ENCODE peak calls at places on chromosomes 3 and 15, in six cellular contexts. L, Y, A, N, T and B are unnamed samples. For H3K4me1 and H3K36me3, the result is how much of the 10 kb centered on the place peaks cover.

GRCh38 chr3:177195941-177196472 is 1.3 kb downstream of the TBL1XR1 start:
- DNase-seq in L (no peak), A (no peak), T (peak), N (no peak), Y (no peak), B (peak)

GRCh38 chr3:69763458-69763857 is 24.2 kb downstream of the MITF start:
- DNase-seq in N (no peak), Y (no peak), T (no peak), A (no peak), L (no peak), B (no peak)

GRCh38 chr15:43932907-43933306 is 106.1 kb downstream of the WDR76 start:
- DNase-seq in Y (no peak), A (no peak), T (no peak), L (no peak), N (no peak), B (no peak)

GRCh38 chr15:60507596-60508424 is 28.9 kb upstream of the ICE2 start:
- DNase-seq in Y (no peak), T (peak), A (peak), L (peak), N (peak), B (peak)

GRCh38 chr3:195081242-195081963 is 189.6 kb downstream of the XXYLT1 start:
- DNase-seq in L (no peak), A (no peak), T (no peak), N (no peak), Y (peak), B (no peak)

GRCh38 chr15:75029378-75030022 is 6.1 kb downstream of the PPCDC start:
- DNase-seq in Y (peak), T (peak), L (peak), A (peak), N (peak), B (peak)

GRCh38 chr3:25782938-25783660 is at the start of gene NGLY1:
- DNase-seq in A (peak), L (peak), Y (peak), T (peak), N (peak), B (peak)

GRCh38 chr15:58962662-58963565 is 24.5 kb upstream of the RNF111 start:
- DNase-seq in T (no peak), N (no peak), Y (no peak), A (no peak), L (no peak), B (no peak)

GRCh38 chr3:123449986-123450474 is 1.1 kb upstream of the ADCY5 start:
- DNase-seq in N (peak), A (no peak), T (peak), Y (peak), L (no peak), B (no peak)

GRCh38 chr3:70291097-70291482 is 21.3 kb downstream of the MDFIC2 start:
- DNase-seq in L (no peak), A (no peak), T (no peak), N (no peak), Y (no peak), B (no peak)

GRCh38 chr3:71989165-71989564 is 204.2 kb upstream of the PROK2 start:
- DNase-seq in T (no peak), N (no peak), A (no peak), L (no peak), Y (no peak), B (no peak)

GRCh38 chr3:170357920-170358854 is 672 bp downstream of the SKIL start:
- DNase-seq in N (peak), A (peak), L (peak), T (peak), Y (peak), B (peak)

GRCh38 chr3:45551214-45552010 is 43.1 kb upstream of the LIMD1 start:
- DNase-seq in Y (peak), T (peak), N (peak), A (peak), L (no peak), B (no peak)

GRCh38 chr3:100993309-100993708 is at the start of gene ABI3BP:
- DNase-seq in Y (peak), L (no peak), A (peak), T (peak), N (peak), B (no peak)

GRCh38 chr15:101010781-101011180 is 91.6 kb downstream of the LRRK1 start:
- DNase-seq in T (peak), A (no peak), L (no peak), Y (no peak), N (no peak), B (no peak)

GRCh38 chr3:138673641-138674040 is 65.1 kb downstream of the FAIM start:
- DNase-seq in L (no peak), N (no peak), A (no peak), Y (no peak), T (no peak), B (no peak)

GRCh38 chr3:143535994-143536784 is 312.1 kb downstream of the SLC9A9 start:
- DNase-seq in L (no peak), T (no peak), A (no peak), N (no peak), Y (no peak), B (no peak)

GRCh38 chr3:18758047-18758704 is 333.0 kb upstream of the SATB1 start:
- DNase-seq in Y (no peak), N (no peak), A (peak), T (peak), L (peak), B (peak)

GRCh38 chr3:35183915-35184675 is 455.2 kb upstream of the ARPP21 start:
- DNase-seq in L (no peak), N (no peak), A (no peak), Y (no peak), T (no peak), B (no peak)

GRCh38 chr3:25428003-25428861 is at the start of gene RARB:
- DNase-seq in Y (peak), L (no peak), A (peak), N (peak), T (peak), B (no peak)

GRCh38 chr3:194023501-194024280 is 112.3 kb upstream of the HES1 start:
- DNase-seq in N (no peak), A (no peak), L (no peak), Y (no peak), T (no peak), B (no peak)

GRCh38 chr3:59769132-59769531 is 719.3 kb upstream of the CFAP20DC start:
- DNase-seq in T (no peak), N (no peak), Y (no peak), L (no peak), A (no peak), B (no peak)

GRCh38 chr15:22961661-22962221 is 18.4 kb downstream of the CYFIP1 start:
- DNase-seq in N (peak), L (no peak), T (no peak), A (peak), Y (no peak), B (no peak)

GRCh38 chr3:194298331-194299227 is 52.5 kb downstream of the CPN2 start:
- DNase-seq in Y (no peak), N (no peak), L (no peak), A (no peak), T (no peak), B (no peak)

GRCh38 chr15:88792342-88793282 is 10.6 kb upstream of the ACAN start:
- DNase-seq in T (no peak), A (no peak), L (no peak), Y (no peak), N (no peak), B (no peak)

DNA sequence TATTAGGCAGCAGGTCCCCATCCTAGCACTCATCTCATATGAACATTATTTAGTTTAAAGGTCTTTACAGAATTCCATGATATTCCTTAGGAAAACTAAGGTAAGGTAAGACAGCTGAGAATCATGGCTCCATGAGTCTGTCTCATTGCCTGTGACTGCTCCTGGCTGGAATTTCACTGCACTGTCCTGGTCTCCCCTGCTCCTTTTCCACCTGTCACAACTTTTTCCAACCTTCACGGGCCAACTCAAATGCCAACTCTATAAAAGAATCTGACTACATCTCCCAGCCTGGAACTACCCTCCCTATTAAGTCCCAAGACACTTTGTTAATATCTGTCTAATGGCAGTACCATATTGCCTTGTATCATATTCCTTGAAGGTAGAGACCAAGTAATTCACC is 7.6 kb downstream of the CNBP start:
- DNase-seq in T (no peak), N (no peak), L (no peak), Y (no peak), A (no peak), B (no peak)
- H3K27ac ChIP-seq in T (no peak), N (no peak), L (peak), Y (no peak), A (no peak), B (peak)

DNA sequence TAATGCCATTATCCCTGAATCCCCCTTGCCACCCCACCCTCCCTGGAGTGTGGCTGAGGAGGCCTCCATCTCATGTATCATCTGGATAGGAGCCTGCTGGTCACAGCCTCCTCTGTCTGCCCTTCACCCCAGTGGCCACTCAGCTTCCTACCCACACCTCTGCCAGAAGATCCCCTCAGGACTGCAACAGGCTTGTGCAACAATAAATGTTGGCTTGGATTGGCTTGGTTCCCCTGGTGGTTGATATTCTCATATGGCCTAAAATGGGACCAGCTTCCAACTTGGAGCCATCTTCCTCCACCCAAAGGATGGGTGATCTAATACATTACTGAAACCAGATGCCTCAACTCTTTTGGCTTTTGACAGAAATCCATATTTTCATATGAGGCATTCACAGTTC is 34.9 kb downstream of the VIPR1 start:
- DNase-seq in T (no peak), A (no peak), L (no peak), N (no peak), Y (no peak), B (no peak)
- H3K4me1 ChIP-seq in T (under half), A (under half), L (under half), N (under half), Y (under half), B (under half)

DNA sequence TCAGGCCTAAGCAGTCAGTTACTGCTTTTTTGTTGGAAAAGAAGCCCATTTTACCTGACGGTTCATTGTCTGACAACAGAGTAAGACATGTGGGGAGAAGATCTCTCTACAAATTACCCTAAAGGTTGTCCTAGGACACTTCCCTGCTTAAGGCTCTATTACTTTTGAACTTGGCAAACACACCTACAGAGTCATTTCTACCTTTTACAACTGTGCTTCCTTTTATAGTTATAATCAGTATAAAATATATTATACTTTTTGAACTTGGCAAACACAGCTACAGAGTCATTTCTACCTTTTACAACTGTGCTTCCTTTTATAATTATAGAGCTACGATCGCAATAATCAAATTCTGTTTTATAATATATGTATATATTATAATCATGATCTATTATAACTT is 215.0 kb downstream of the TPRG1 start:
- DNase-seq in T (no peak), N (no peak), L (no peak), A (no peak), Y (no peak), B (no peak)
- H3K36me3 ChIP-seq in T (under half), N (under half), L (under half), A (under half), Y (under half), B (under half)

GRCh38 chr15:39787479-39787878 is 4.8 kb upstream of the FSIP1 start:
- DNase-seq in L (no peak), N (no peak), Y (no peak), T (no peak), A (no peak), B (no peak)
- H3K27ac ChIP-seq in L (no peak), N (no peak), Y (no peak), T (no peak), A (no peak), B (no peak)

DNA sequence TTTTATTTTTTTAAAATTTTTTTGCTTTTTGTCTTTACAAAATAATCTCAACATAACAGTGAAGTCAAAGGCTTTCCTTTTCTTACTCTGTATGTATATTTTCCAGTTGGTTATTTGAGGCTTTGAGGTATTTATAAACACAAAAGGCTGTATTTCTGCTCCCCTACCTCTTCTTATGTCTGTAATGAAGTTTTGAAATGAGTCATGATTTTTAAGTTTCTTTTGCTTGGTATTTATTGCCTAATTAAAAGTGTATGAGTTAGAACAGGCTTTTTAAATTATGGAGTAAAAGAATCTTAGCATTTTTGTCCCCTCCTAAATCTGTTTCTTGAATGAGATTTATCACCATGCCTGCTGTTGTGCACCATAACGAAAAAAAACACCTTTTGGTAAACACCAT is 66.0 kb downstream of the DCUN1D1 start:
- DNase-seq in N (no peak), Y (no peak), L (no peak), A (no peak), T (no peak), B (peak)
- H3K4me1 ChIP-seq in N (under half), Y (under half), L (under half), A (under half), T (under half), B (half or more)

GRCh38 chr3:14124223-14124614 is 451 bp downstream of the CHCHD4 start:
- DNase-seq in L (peak), N (peak), Y (peak), A (peak), T (peak), B (no peak)

GRCh38 chr3:14126017-14126902 is 1.4 kb downstream of the TMEM43 start:
- DNase-seq in N (no peak), A (no peak), T (no peak), L (no peak), Y (no peak), B (no peak)

GRCh38 chr3:14123308-14124222 is 1.1 kb downstream of the CHCHD4 start:
- DNase-seq in A (no peak), N (no peak), Y (no peak), T (no peak), L (no peak), B (no peak)

GRCh38 chr3:14125193-14126016 is 553 bp downstream of the TMEM43 start:
- DNase-seq in L (peak), A (peak), N (peak), T (peak), Y (peak), B (peak)

GRCh38 chr3:14124615-14125192 is at the start of the genes CHCHD4 and TMEM43:
- DNase-seq in N (peak), T (peak), L (peak), Y (peak), A (peak), B (peak)
- H3K36me3 ChIP-seq in N (under half), T (under half), L (under half), Y (under half), A (under half), B (under half)

GRCh38 chr15:96183020-96183926 is 147.2 kb upstream of the NR2F2 start:
- DNase-seq in T (no peak), N (no peak), L (no peak), A (no peak), Y (no peak), B (no peak)
- H3K27ac ChIP-seq in T (no peak), N (peak), L (no peak), A (no peak), Y (no peak), B (no peak)

GRCh38 chr3:105824129-105824528 is 44.7 kb downstream of the CBLB start:
- DNase-seq in A (no peak), N (no peak), L (no peak), Y (no peak), T (no peak), B (no peak)
- H3K4me1 ChIP-seq in A (under half), N (under half), L (under half), Y (under half), T (half or more), B (under half)

GRCh38 chr3:48413611-48414010 is 16.3 kb downstream of the PLXNB1 start:
- DNase-seq in Y (peak), T (no peak), N (no peak), A (no peak), L (no peak), B (no peak)

GRCh38 chr3:48414376-48415250 is 15.3 kb downstream of the PLXNB1 start:
- DNase-seq in A (no peak), Y (peak), T (no peak), L (no peak), N (no peak), B (no peak)

GRCh38 chr3:48416546-48416945 is 13.3 kb downstream of the PLXNB1 start:
- DNase-seq in Y (no peak), T (no peak), N (no peak), A (no peak), L (no peak), B (no peak)

GRCh38 chr3:48416091-48416505 is 13.8 kb downstream of the PLXNB1 start:
- DNase-seq in T (no peak), N (no peak), Y (peak), L (no peak), A (no peak), B (no peak)

GRCh38 chr3:48415251-48415953 is 14.5 kb downstream of the PLXNB1 start:
- DNase-seq in T (no peak), N (no peak), Y (peak), A (no peak), L (no peak), B (no peak)
- H3K36me3 ChIP-seq in T (under half), N (half or more), Y (half or more), A (under half), L (under half), B (under half)

GRCh38 chr15:78058401-78058935 is 19.0 kb downstream of the TBC1D2B start:
- DNase-seq in L (no peak), Y (no peak), A (no peak), T (no peak), N (no peak), B (no peak)

GRCh38 chr15:78057803-78058202 is 19.7 kb downstream of the TBC1D2B start:
- DNase-seq in N (no peak), L (no peak), Y (no peak), A (no peak), T (no peak), B (no peak)

GRCh38 chr15:78055923-78056713 is 21.4 kb downstream of the TBC1D2B start:
- DNase-seq in T (no peak), Y (peak), A (peak), L (no peak), N (peak), B (peak)

GRCh38 chr15:78054971-78055370 is 22.5 kb downstream of the TBC1D2B start:
- DNase-seq in N (no peak), L (no peak), A (no peak), Y (no peak), T (no peak), B (peak)

GRCh38 chr15:78056714-78057269 is 20.7 kb downstream of the TBC1D2B start:
- DNase-seq in A (peak), L (no peak), N (peak), T (peak), Y (peak), B (peak)
- H3K27ac ChIP-seq in A (peak), L (peak), N (peak), T (no peak), Y (no peak), B (peak)